ENCODE peak calls at places on chromosomes 6 and 20, in nine cellular contexts. D is MV-4-11; O is GM12865; H is activated naive CD8-positive, alpha-beta T cell treated with anti-CD3 and anti-CD28 coated beads, Interleukin-2, amount 50 U/mL, for 24 hours; W is CD4-positive, alpha-beta T cell; R is stimulated activated CD8-positive, alpha-beta memory T cell treated with anti-CD3 and anti-CD28 coated beads, Interleukin-2, amount 100 ng/mL, for 48 hours; Z is Kasumi-1; F is left cardiac atrium; I is HTR-8/SVneo. M is an unnamed sample.

GRCh38 chr6:131914967-131915751 is 36.0 kb downstream of the CCN2 start:
- DNase-seq in Z (peak; percentile 78), H (peak; percentile 54), I (peak; percentile 76), R (peak; percentile 22), D (peak; percentile 62), W (peak; percentile 36), F (peak; percentile 69), O (peak; percentile 77), M (peak; percentile 71)

GRCh38 chr20:12605751-12606150 is 403.0 kb upstream of the SPTLC3 start:
- DNase-seq in D (no peak), F (no peak), R (no peak), H (no peak), O (no peak), I (no peak), Z (no peak), W (no peak), M (no peak)

GRCh38 chr6:17957488-17957887 is 29.9 kb downstream of the KIF13A start:
- DNase-seq in O (peak; percentile 13), I (no peak), F (no peak), Z (no peak), R (no peak), H (no peak), W (no peak), D (no peak), M (peak; percentile 37)

GRCh38 chr6:19279137-19279747 is 557.9 kb upstream of the ID4 start:
- DNase-seq in H (no peak), D (no peak), I (no peak), Z (no peak), R (no peak), F (no peak), O (no peak), W (no peak), M (no peak)

GRCh38 chr6:138031417-138031816 is 75.8 kb downstream of the PERP start:
- DNase-seq in D (no peak), I (no peak), O (peak; percentile 8), R (no peak), W (no peak), H (no peak), F (no peak), Z (no peak), M (no peak)

GRCh38 chr6:31906122-31906521 is 4.2 kb upstream of the ZBTB12 start:
- DNase-seq in D (no peak), Z (no peak), O (no peak), F (no peak), W (no peak), H (no peak), R (no peak), I (no peak), M (no peak)

GRCh38 chr20:49356676-49357075 is 78.8 kb upstream of the ZNFX1 start:
- DNase-seq in R (no peak), H (no peak), O (no peak), W (no peak), I (no peak), D (no peak), Z (no peak), F (no peak), M (no peak)

GRCh38 chr20:16059841-16060240 is 513.4 kb downstream of the KIF16B start:
- DNase-seq in O (no peak), R (no peak), F (no peak), W (no peak), I (no peak), Z (no peak), H (no peak), D (no peak), M (no peak)

GRCh38 chr6:36595168-36595818 is 1.1 kb downstream of the SRSF3 start:
- DNase-seq in O (no peak), D (no peak), W (no peak), F (no peak), I (no peak), R (no peak), H (no peak), Z (peak; percentile 70), M (peak; percentile 54)

GRCh38 chr20:6333110-6333509 is 210.3 kb upstream of the FERMT1 start:
- DNase-seq in W (no peak), F (no peak), R (no peak), H (no peak), I (no peak), D (no peak), Z (no peak), O (no peak), M (peak; percentile 19)

GRCh38 chr6:143223895-143224294 is 163.2 kb downstream of the AIG1 start:
- DNase-seq in W (no peak), D (no peak), O (no peak), F (peak; percentile 69), R (no peak), Z (no peak), H (no peak), I (no peak), M (peak; percentile 23)

GRCh38 chr6:100491947-100492670 is 27.4 kb upstream of the SIM1 start:
- DNase-seq in F (no peak), R (no peak), W (no peak), D (no peak), O (no peak), H (no peak), I (no peak), Z (no peak), M (no peak)

GRCh38 chr6:160029525-160029924 is 60.6 kb downstream of the IGF2R start:
- DNase-seq in F (no peak), D (no peak), W (no peak), R (no peak), I (no peak), H (no peak), Z (no peak), O (no peak), M (no peak)

GRCh38 chr6:149458196-149458595 is 26.6 kb downstream of the ZC3H12D start:
- DNase-seq in O (no peak), D (no peak), W (no peak), R (no peak), H (no peak), I (no peak), Z (no peak), F (no peak), M (peak; percentile 70)

GRCh38 chr6:19413323-19413722 is 423.8 kb upstream of the ID4 start:
- DNase-seq in W (no peak), H (no peak), R (no peak), F (no peak), I (no peak), Z (no peak), D (peak; percentile 2), O (no peak), M (peak; percentile 42)

GRCh38 chr20:33262658-33263065 is 20.4 kb upstream of the BPIFB1 start:
- DNase-seq in W (no peak), O (peak; percentile 23), F (no peak), I (peak; percentile 50), R (no peak), D (peak; percentile 83), H (no peak), Z (peak; percentile 85), M (peak; percentile 48)

GRCh38 chr6:85405175-85405852 is 44.6 kb upstream of the NT5E start:
- DNase-seq in R (no peak), H (no peak), F (no peak), I (no peak), Z (no peak), O (no peak), W (no peak), D (no peak), M (peak; percentile 59)

GRCh38 chr20:47392015-47392720 is 35.7 kb upstream of the ZMYND8 start:
- DNase-seq in I (peak; percentile 93), H (no peak), Z (peak; percentile 25), D (peak; percentile 85), O (peak; percentile 81), W (no peak), R (no peak), F (peak; percentile 29), M (peak; percentile 82)

GRCh38 chr6:25652007-25652515 is at the start of gene SCGN:
- DNase-seq in W (peak; percentile 11), R (peak; percentile 20), O (no peak), F (peak; percentile 80), Z (no peak), I (peak; percentile 52), D (no peak), H (peak; percentile 55), M (peak; percentile 76)

GRCh38 chr6:157946865-157947532 is 34.7 kb upstream of the SYNJ2 start:
- DNase-seq in I (peak; percentile 31), Z (peak; percentile 61), R (no peak), W (no peak), F (no peak), O (peak; percentile 45), D (peak; percentile 40), H (no peak), M (no peak)

GRCh38 chr20:11080776-11081406 is 407.1 kb upstream of the JAG1 start:
- DNase-seq in F (no peak), H (no peak), R (no peak), O (no peak), W (no peak), Z (no peak), I (no peak), D (no peak), M (no peak)

GRCh38 chr6:131844243-131844841 is 36.5 kb downstream of the ENPP1 start:
- DNase-seq in Z (no peak), H (no peak), W (no peak), R (no peak), F (no peak), O (no peak), I (no peak), D (no peak), M (no peak)

M was measured in Daoy.